ENCODE peak calls at places on chromosomes 11 and 22, in four cellular contexts. Q, M, B and N are unnamed samples.

GRCh38 chr11:79412761-79413160 is 28.1 kb downstream of the TENM4 start:
- DNase-seq in M (no peak), Q (no peak), B (no peak), N (no peak)

GRCh38 chr11:70908223-70908622 is 344.2 kb downstream of the SHANK2 start:
- DNase-seq in B (no peak), Q (peak), M (no peak), N (no peak)

GRCh38 chr11:114496915-114497314 is 57.6 kb downstream of the REXO2 start:
- DNase-seq in M (no peak), B (no peak), Q (no peak), N (no peak)

GRCh38 chr11:58939277-58939676 is at the start of gene GLYATL1:
- DNase-seq in M (no peak), Q (no peak), B (no peak), N (no peak)

GRCh38 chr11:112300094-112300786 is 39.6 kb upstream of the PLET1 start:
- DNase-seq in M (no peak), B (peak), Q (no peak), N (no peak)

GRCh38 chr11:111419181-111419580 is 40.1 kb upstream of the POU2AF1 start:
- DNase-seq in Q (no peak), M (no peak), B (no peak), N (peak)

GRCh38 chr11:122229611-122230386 is 113.8 kb upstream of the BLID start:
- DNase-seq in Q (no peak), M (no peak), B (no peak), N (peak)

GRCh38 chr11:66037327-66037726 is 11.0 kb upstream of the CATSPER1 start:
- DNase-seq in M (no peak), B (no peak), Q (no peak), N (no peak)

GRCh38 chr11:65357856-65358356 is 3.4 kb downstream of the TIGD3 start:
- DNase-seq in B (no peak), Q (peak), M (no peak), N (no peak)

GRCh38 chr22:37627545-37627944 is 11.9 kb upstream of the SH3BP1 start:
- DNase-seq in Q (no peak), B (no peak), M (no peak), N (no peak)

GRCh38 chr11:18310800-18311340 is 11.1 kb downstream of the HPS5 start:
- DNase-seq in M (no peak), Q (no peak), B (no peak), N (no peak)

GRCh38 chr11:115462004-115462541 is 42.1 kb downstream of the CADM1 start:
- DNase-seq in M (no peak), Q (no peak), B (no peak), N (peak)

GRCh38 chr11:1507381-1508140 is 21.0 kb upstream of the MOB2 start:
- DNase-seq in M (no peak), B (no peak), Q (peak), N (no peak)

GRCh38 chr11:47271961-47272661 is 2.2 kb downstream of the MADD start:
- DNase-seq in M (peak), Q (no peak), B (no peak), N (no peak)

GRCh38 chr11:15229069-15229468 is 114.3 kb downstream of the INSC start:
- DNase-seq in M (no peak), B (no peak), Q (no peak), N (no peak)

GRCh38 chr11:85647078-85647477 is 689 bp upstream of the TMEM126A start:
- DNase-seq in M (no peak), B (no peak), Q (no peak), N (no peak)

GRCh38 chr22:19825904-19826618 is 28.6 kb downstream of the GNB1L start:
- DNase-seq in B (no peak), Q (no peak), M (no peak), N (peak)

GRCh38 chr11:2459016-2459725 is 14.4 kb downstream of the KCNQ1 start:
- DNase-seq in B (no peak), M (no peak), Q (no peak), N (peak)

GRCh38 chr11:8713760-8714159 is 31.2 kb downstream of the RPL27A start:
- DNase-seq in Q (peak), M (no peak), B (no peak), N (peak)

GRCh38 chr11:8709777-8710176 is 27.2 kb downstream of the RPL27A start:
- DNase-seq in M (no peak), B (no peak), Q (no peak), N (no peak)

GRCh38 chr11:8712506-8712905 is 29.9 kb downstream of the RPL27A start:
- DNase-seq in M (no peak), B (no peak), Q (peak), N (no peak)

GRCh38 chr11:8714622-8715225 is 32.1 kb downstream of the RPL27A start:
- DNase-seq in Q (no peak), M (no peak), B (no peak), N (no peak)

GRCh38 chr11:8711895-8712442 is 29.4 kb downstream of the RPL27A start:
- DNase-seq in B (no peak), Q (peak), M (no peak), N (no peak)
- H3K27ac ChIP-seq in B (peak), Q (no peak), M (no peak), N (no peak)

GRCh38 chr11:67545280-67545679 is 22.0 kb upstream of the CABP2 start:
- DNase-seq in M (peak), B (no peak), Q (peak), N (peak)
- TF ChIP-seq CTCF in M (no peak), B (no peak), Q (peak), N (peak)

GRCh38 chr22:50674127-50674493 is 1.5 kb downstream of the SHANK3 start:
- DNase-seq in Q (no peak), B (no peak), M (peak), N (peak)
- H3K4me3 ChIP-seq in Q (no peak), B (peak), M (peak), N (no peak)

GRCh38 chr11:61694971-61695706 is 14.9 kb downstream of the DAGLA start:
- DNase-seq in Q (no peak), B (peak), M (peak), N (peak)
- H3K27ac ChIP-seq in Q (peak), B (peak), M (no peak), N (no peak)